ENCODE peak calls at places on chromosomes 7 and 10, in six cellular contexts. S, R, H, G, X and A are unnamed samples.

GRCh38 chr10:93436577-93436976 is 45.6 kb downstream of the MYOF start:
- DNase-seq in S (no peak), R (no peak), H (peak), G (no peak), X (no peak), A (no peak)

GRCh38 chr10:126013489-126014281 is 117.3 kb downstream of the FANK1 start:
- DNase-seq in S (no peak), R (no peak), H (peak), G (peak), X (no peak), A (no peak)

GRCh38 chr10:102451105-102451969 is at the start of gene C10orf95:
- DNase-seq in S (no peak), R (no peak), H (no peak), G (no peak), X (no peak), A (no peak)

GRCh38 chr7:131581241-131582157 is 25.1 kb upstream of the PODXL start:
- DNase-seq in S (no peak), R (no peak), H (no peak), G (no peak), X (no peak), A (peak)

GRCh38 chr7:82810558-82811259 is 352.0 kb downstream of the PCLO start:
- DNase-seq in S (no peak), R (no peak), H (peak), G (no peak), X (no peak), A (no peak)

GRCh38 chr10:6962576-6962975 is 382.5 kb upstream of the PRKCQ start:
- DNase-seq in S (no peak), R (no peak), H (no peak), G (no peak), X (no peak), A (no peak)

GRCh38 chr10:96301616-96302015 is 2.6 kb upstream of the DNTT start:
- DNase-seq in S (no peak), R (no peak), H (no peak), G (no peak), X (no peak), A (no peak)

GRCh38 chr10:118725784-118726507 is 28.8 kb downstream of the CACUL1 start:
- DNase-seq in S (no peak), R (no peak), H (peak), G (no peak), X (no peak), A (no peak)

GRCh38 chr7:143416565-143417149 is 8.0 kb upstream of the EPHA1 start:
- DNase-seq in S (peak), R (peak), H (peak), G (peak), X (no peak), A (no peak)

GRCh38 chr7:104196161-104196560 is 11.7 kb downstream of the ORC5 start:
- DNase-seq in S (no peak), R (no peak), H (no peak), G (no peak), X (no peak), A (no peak)

GRCh38 chr7:139509535-139509934 is 13.9 kb upstream of the CLEC2L start:
- DNase-seq in S (no peak), R (no peak), H (no peak), G (no peak), X (no peak), A (no peak)